ENCODE peak calls at places on chromosomes 7 and 10, in seven cellular contexts. K, G, P, U, A, M and D are unnamed samples. For H3K9me3 and H3K9me2, the result is how much of the 10 kb centered on the place peaks cover.

GRCh38 chr7:12110425-12110824 is 100.7 kb upstream of the TMEM106B start:
- DNase-seq in K (no peak), G (no peak), P (no peak), U (no peak), A (no peak), M (no peak), D (no peak)

GRCh38 chr10:79984851-79985250 is 35.9 kb upstream of the SFTPD start:
- DNase-seq in K (peak), G (peak), P (no peak), U (no peak), A (no peak), M (no peak), D (peak)

GRCh38 chr10:88118769-88119559 is 255.5 kb downstream of the PTEN start:
- DNase-seq in K (no peak), G (no peak), P (no peak), U (no peak), A (no peak), M (no peak), D (no peak)

GRCh38 chr10:70742537-70743429 is 42.4 kb downstream of the TBATA start:
- DNase-seq in K (no peak), G (no peak), P (no peak), U (no peak), A (no peak), M (peak), D (peak)

GRCh38 chr10:59350558-59350957 is 11.8 kb downstream of the FAM13C start:
- DNase-seq in K (peak), G (no peak), P (no peak), U (no peak), A (no peak), M (no peak), D (no peak)

GRCh38 chr10:35386594-35387174 is 50.4 kb downstream of the CCNY start:
- DNase-seq in K (peak), G (no peak), P (no peak), U (peak), A (no peak), M (no peak), D (peak)

GRCh38 chr7:5419523-5420107 is 4.0 kb downstream of the TNRC18 start:
- DNase-seq in K (peak), G (no peak), P (no peak), U (no peak), A (no peak), M (peak), D (no peak)

GRCh38 chr10:48465860-48466521 is 138.9 kb downstream of the ARHGAP22 start:
- DNase-seq in K (no peak), G (no peak), P (no peak), U (peak), A (no peak), M (no peak), D (no peak)

GRCh38 chr7:107119376-107120100 is 49.3 kb upstream of the HBP1 start:
- DNase-seq in K (no peak), G (no peak), P (no peak), U (no peak), A (no peak), M (no peak), D (no peak)

GRCh38 chr10:60206735-60207134 is 182.9 kb downstream of the ANK3 start:
- DNase-seq in K (peak), G (no peak), P (no peak), U (no peak), A (no peak), M (peak), D (peak)

GRCh38 chr10:58064714-58065528 is 202.8 kb downstream of the IPMK start:
- DNase-seq in K (peak), G (peak), P (peak), U (peak), A (peak), M (peak), D (peak)
- H3K4me2 ChIP-seq in K (peak), G (no peak), P (no peak), U (no peak), A (no peak), M (no peak), D (peak)

GRCh38 chr7:157775021-157775559 is 438.3 kb downstream of the DNAJB6 start:
- DNase-seq in K (no peak), G (no peak), P (no peak), U (no peak), A (no peak), M (no peak), D (no peak)
- H3K9me3 ChIP-seq in K (under half), G (under half), P (under half), U (under half), A (under half), M (under half), D (under half)

GRCh38 chr7:131898418-131898817 is 342.0 kb upstream of the PODXL start:
- DNase-seq in K (peak), G (no peak), P (no peak), U (no peak), A (no peak), M (peak), D (no peak)
- H3K9me2 ChIP-seq in K (under half), G (under half), P (under half), U (under half), A (under half), M (under half), D (under half)

GRCh38 chr7:141333459-141333858 is 217.8 kb upstream of the AGK start:
- DNase-seq in K (no peak), G (no peak), P (no peak), U (no peak), A (no peak), M (peak), D (peak)
- H3K4me2 ChIP-seq in K (no peak), G (no peak), P (no peak), U (no peak), A (no peak), M (no peak), D (no peak)

GRCh38 chr10:133079836-133080682 is 7.7 kb upstream of the ADGRA1 start:
- DNase-seq in K (no peak), G (no peak), P (no peak), U (no peak), A (no peak), M (peak), D (peak)

GRCh38 chr10:133072776-133073390 is 14.8 kb upstream of the ADGRA1 start:
- DNase-seq in K (no peak), G (no peak), P (no peak), U (no peak), A (no peak), M (no peak), D (no peak)

GRCh38 chr10:133080683-133081040 is 7.1 kb upstream of the ADGRA1 start:
- DNase-seq in K (no peak), G (no peak), P (no peak), U (no peak), A (no peak), M (no peak), D (no peak)

GRCh38 chr10:133075346-133076137 is 12.2 kb upstream of the ADGRA1 start:
- DNase-seq in K (no peak), G (no peak), P (no peak), U (no peak), A (no peak), M (no peak), D (no peak)

GRCh38 chr10:133076274-133077038 is 11.3 kb upstream of the ADGRA1 start:
- DNase-seq in K (no peak), G (no peak), P (no peak), U (no peak), A (no peak), M (no peak), D (no peak)
- H3K9me3 ChIP-seq in K (under half), G (under half), P (under half), U (under half), A (under half), M (under half), D (under half)

GRCh38 chr7:54711900-54712595 is 47.0 kb downstream of the SEC61G start:
- DNase-seq in K (no peak), G (no peak), P (no peak), U (no peak), A (no peak), M (no peak), D (no peak)

GRCh38 chr7:54709283-54709682 is 49.7 kb downstream of the SEC61G start:
- DNase-seq in K (no peak), G (no peak), P (no peak), U (no peak), A (no peak), M (no peak), D (no peak)

DNA sequence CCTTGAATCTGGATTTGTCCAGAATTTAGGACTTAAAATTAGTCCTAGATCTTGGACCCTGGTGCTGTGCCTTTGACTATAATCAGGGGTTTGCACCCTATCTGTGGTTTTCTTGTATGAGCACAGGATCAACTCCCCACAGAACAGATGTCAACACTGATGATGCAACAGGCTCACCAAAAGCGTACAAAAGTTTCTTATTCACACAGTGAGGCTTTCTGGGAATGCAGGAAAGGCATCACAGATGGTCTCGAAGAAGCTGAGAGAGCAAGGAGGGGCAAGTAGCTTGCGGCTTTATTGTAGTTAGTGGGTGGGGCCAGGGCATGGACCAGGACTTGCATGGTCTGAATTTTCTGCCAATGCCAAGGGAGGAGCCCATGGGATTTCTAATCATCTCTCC is 46.2 kb downstream of the SEC61G start:
- DNase-seq in K (no peak), G (no peak), P (no peak), U (no peak), A (no peak), M (no peak), D (no peak)
- H3K9me2 ChIP-seq in K (under half), G (under half), P (under half), U (under half), A (under half), M (under half), D (under half)